ENCODE peak calls at places on chromosomes 2 and 18, in eight cellular contexts. Y, G, S, R, N, B, I and O are unnamed samples.

GRCh38 chr2:198325359-198325758 is 521.0 kb downstream of the PLCL1 start:
- DNase-seq in G (no peak), N (no peak), R (no peak), I (no peak), S (no peak), Y (no peak), B (no peak), O (no peak)

GRCh38 chr2:127674241-127675209 is 805 bp downstream of the LIMS2 start:
- DNase-seq in R (peak), Y (no peak), I (no peak), B (no peak), G (peak), S (no peak), N (no peak), O (no peak)

GRCh38 chr2:25596506-25596905 is 76.9 kb downstream of the DTNB start:
- DNase-seq in S (no peak), G (no peak), Y (no peak), R (no peak), I (no peak), B (no peak), N (no peak), O (no peak)

GRCh38 chr2:100285691-100286090 is 36.6 kb downstream of the LONRF2 start:
- DNase-seq in G (no peak), S (peak), I (no peak), N (no peak), Y (no peak), B (peak), R (no peak), O (no peak)

GRCh38 chr2:64880193-64880951 is 108.8 kb upstream of the SLC1A4 start:
- DNase-seq in R (peak), G (no peak), I (no peak), S (no peak), N (no peak), B (no peak), Y (no peak), O (no peak)

GRCh38 chr2:20080839-20081348 is 29.5 kb upstream of the LAPTM4A start:
- DNase-seq in I (peak), R (peak), N (no peak), B (no peak), Y (no peak), S (no peak), G (no peak), O (no peak)

GRCh38 chr2:219453691-219454131 is 19.1 kb downstream of the SPEG start:
- DNase-seq in G (peak), R (peak), I (no peak), N (no peak), B (peak), S (peak), Y (no peak), O (no peak)

GRCh38 chr2:223467194-223467593 is 135.0 kb downstream of the SCG2 start:
- DNase-seq in S (no peak), B (no peak), G (no peak), Y (no peak), N (no peak), R (no peak), I (no peak), O (no peak)

GRCh38 chr18:7879717-7880116 is 312.6 kb downstream of the PTPRM start:
- DNase-seq in I (no peak), B (no peak), S (no peak), N (no peak), G (no peak), Y (no peak), R (no peak), O (no peak)

GRCh38 chr18:61771861-61772260 is 120.9 kb downstream of the RNF152 start:
- DNase-seq in B (no peak), Y (no peak), I (no peak), S (no peak), R (no peak), G (no peak), N (no peak), O (no peak)

GRCh38 chr2:238670341-238670681 is 177.6 kb upstream of the TWIST2 start:
- DNase-seq in G (no peak), B (no peak), S (no peak), I (no peak), N (no peak), Y (no peak), R (no peak), O (no peak)

GRCh38 chr2:167140767-167141166 is 252.5 kb downstream of the XIRP2 start:
- DNase-seq in B (peak), Y (no peak), S (peak), N (no peak), R (no peak), G (no peak), I (peak), O (no peak)

GRCh38 chr2:45652090-45653050 is 895 bp downstream of the PRKCE start:
- DNase-seq in S (peak), G (peak), B (peak), Y (peak), N (peak), I (peak), R (peak), O (peak)

GRCh38 chr2:150424361-150424760 is 63.1 kb downstream of the RND3 start:
- DNase-seq in G (no peak), Y (no peak), B (no peak), N (no peak), I (no peak), R (no peak), S (no peak), O (no peak)

GRCh38 chr2:137096693-137097092 is 331.3 kb downstream of the THSD7B start:
- DNase-seq in N (no peak), I (no peak), B (no peak), R (peak), Y (no peak), S (no peak), G (no peak), O (no peak)

GRCh38 chr18:42801706-42802105 is 313.8 kb downstream of the RIT2 start:
- DNase-seq in S (peak), G (no peak), Y (no peak), B (peak), I (no peak), N (no peak), R (no peak), O (no peak)

GRCh38 chr2:15050483-15050882 is 418.0 kb downstream of the LRATD1 start:
- DNase-seq in Y (no peak), N (no peak), B (peak), R (no peak), S (no peak), G (no peak), I (no peak), O (no peak)

GRCh38 chr2:210913461-210913860 is 357.1 kb downstream of the CPS1 start:
- DNase-seq in I (no peak), G (no peak), N (no peak), R (no peak), Y (no peak), B (peak), S (no peak), O (no peak)

GRCh38 chr2:220876074-220876824 is 695.9 kb downstream of the EPHA4 start:
- DNase-seq in B (no peak), Y (no peak), S (no peak), G (no peak), R (no peak), N (no peak), I (no peak), O (no peak)

GRCh38 chr2:23453936-23454460 is 69.0 kb downstream of the KLHL29 start:
- DNase-seq in B (no peak), G (no peak), R (no peak), I (no peak), S (no peak), N (no peak), Y (no peak), O (no peak)

GRCh38 chr2:239689985-239690384 is 289.2 kb upstream of the HDAC4 start:
- DNase-seq in Y (no peak), I (no peak), B (no peak), G (no peak), R (peak), N (no peak), S (no peak), O (no peak)

GRCh38 chr2:65039640-65040039 is 16.6 kb upstream of the CEP68 start:
- DNase-seq in G (no peak), B (no peak), N (no peak), I (no peak), S (no peak), Y (no peak), R (no peak), O (no peak)

GRCh38 chr2:184769038-184769437 is 170.7 kb downstream of the ZNF804A start:
- DNase-seq in N (no peak), Y (no peak), R (no peak), S (peak), G (no peak), B (peak), I (no peak), O (no peak)

GRCh38 chr2:37670378-37671012 is 947 bp downstream of the CDC42EP3 start:
- DNase-seq in B (no peak), R (no peak), S (peak), Y (no peak), N (no peak), G (no peak), I (no peak), O (no peak)

GRCh38 chr2:58708565-58708964 is 467.4 kb upstream of the FANCL start:
- DNase-seq in I (no peak), R (no peak), Y (no peak), B (no peak), G (no peak), S (no peak), N (no peak), O (no peak)

GRCh38 chr18:57446322-57446721 is 11.1 kb downstream of the ONECUT2 start:
- DNase-seq in I (no peak), Y (no peak), R (peak), N (no peak), G (no peak), B (no peak), S (no peak), O (peak)
- TF ChIP-seq CTCF in I (peak), Y (peak), R (peak), N (no peak), G (peak), B (peak), S (peak), O (peak)

DNA sequence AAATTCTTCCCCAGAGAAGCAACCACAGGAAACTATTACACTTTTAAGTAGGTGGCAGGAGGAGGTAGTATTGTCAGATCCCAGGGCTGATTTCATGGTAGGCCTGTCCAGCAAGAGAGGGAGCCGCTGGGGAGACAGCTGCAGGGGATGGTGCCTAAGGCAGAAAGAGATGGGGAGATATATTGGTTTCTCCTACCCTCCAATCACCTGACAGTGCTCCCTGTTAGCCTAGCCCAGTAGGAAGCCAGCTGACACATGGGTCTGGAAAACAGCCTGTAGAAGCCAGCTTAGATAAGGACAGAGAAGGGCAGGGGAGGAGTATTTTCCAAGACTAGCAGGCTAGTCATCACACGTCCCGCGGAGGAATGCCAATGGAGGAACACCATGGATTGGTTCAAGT is 8.2 kb upstream of the SPOPL start:
- DNase-seq in I (peak), R (peak), G (no peak), B (no peak), N (no peak), Y (no peak), S (no peak), O (no peak)
- TF ChIP-seq CTCF in I (no peak), R (no peak), G (no peak), B (no peak), N (no peak), Y (no peak), S (no peak), O (no peak)

GRCh38 chr2:157876771-157877108 is 610 bp upstream of the ACVR1 start:
- DNase-seq in S (no peak), N (no peak), G (no peak), Y (no peak), R (no peak), I (no peak), B (no peak), O (no peak)

GRCh38 chr2:157874997-157875719 is 972 bp downstream of the ACVR1 start:
- DNase-seq in Y (peak), R (peak), N (peak), B (peak), S (peak), I (peak), G (peak), O (peak)

GRCh38 chr2:157875720-157876065 is 437 bp downstream of the ACVR1 start:
- DNase-seq in B (peak), S (no peak), I (peak), N (peak), G (no peak), Y (peak), R (peak), O (peak)

GRCh38 chr2:157877761-157878400 is 1.8 kb upstream of the ACVR1 start:
- DNase-seq in R (no peak), N (no peak), I (no peak), B (no peak), G (no peak), Y (no peak), S (no peak), O (no peak)

GRCh38 chr2:157876066-157876770 is at the start of gene ACVR1:
- DNase-seq in R (peak), Y (peak), N (peak), G (peak), B (peak), I (peak), S (peak), O (peak)
- TF ChIP-seq CTCF in R (peak), Y (no peak), N (no peak), G (peak), B (peak), I (peak), S (peak), O (peak)

DNA sequence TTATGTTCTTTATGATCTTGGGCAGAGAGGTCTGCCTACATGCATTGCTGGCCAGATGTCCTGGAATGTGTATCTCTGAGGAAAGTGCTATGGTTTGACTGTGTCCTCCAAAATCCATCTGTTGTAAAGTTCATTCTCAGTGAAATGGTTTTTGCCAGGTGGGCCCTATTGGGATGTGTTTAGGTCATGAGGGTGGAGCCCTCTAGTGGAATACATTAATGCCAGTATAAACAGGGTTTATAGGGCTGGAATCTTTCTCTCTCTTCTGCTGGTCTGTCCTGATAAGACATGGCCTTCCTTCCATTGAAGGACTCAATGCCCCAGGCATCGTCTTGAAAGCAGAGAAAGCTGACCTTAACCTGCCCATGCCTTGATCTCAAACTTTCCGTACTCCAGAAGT is 258.5 kb downstream of the RPIA start:
- DNase-seq in R (no peak), Y (no peak), B (no peak), I (no peak), N (no peak), G (no peak), S (peak), O (peak)
- TF ChIP-seq CTCF in R (peak), Y (no peak), B (no peak), I (peak), N (no peak), G (no peak), S (no peak), O (peak)

GRCh38 chr2:222318026-222318711 is 19.4 kb upstream of the PAX3 start:
- DNase-seq in B (peak), Y (peak), R (peak), G (peak), S (peak), I (peak), N (no peak), O (peak)

GRCh38 chr2:222318712-222319575 is 20.1 kb upstream of the PAX3 start:
- DNase-seq in B (no peak), N (no peak), I (no peak), R (peak), S (peak), Y (peak), G (no peak), O (no peak)

GRCh38 chr2:222311978-222312738 is 13.4 kb upstream of the PAX3 start:
- DNase-seq in S (no peak), I (no peak), B (no peak), Y (no peak), N (no peak), G (no peak), R (peak), O (no peak)

GRCh38 chr2:222313816-222314215 is 15.0 kb upstream of the PAX3 start:
- DNase-seq in S (no peak), Y (no peak), N (no peak), G (no peak), R (no peak), B (no peak), I (no peak), O (no peak)

GRCh38 chr2:222315443-222316121 is 16.8 kb upstream of the PAX3 start:
- DNase-seq in R (no peak), S (no peak), I (no peak), B (no peak), N (no peak), G (no peak), Y (no peak), O (no peak)
- TF ChIP-seq CTCF in R (peak), S (peak), I (no peak), B (no peak), N (no peak), G (no peak), Y (no peak), O (peak)

GRCh38 chr18:76528477-76529432 is 33.7 kb upstream of the ZNF516 start:
- DNase-seq in R (peak), S (peak), N (no peak), Y (peak), I (peak), B (peak), G (peak), O (peak)
- TF ChIP-seq CTCF in R (peak), S (no peak), N (no peak), Y (no peak), I (no peak), B (peak), G (no peak), O (no peak)

GRCh38 chr2:96575790-96576456 is 39.4 kb downstream of the ARID5A start:
- DNase-seq in B (no peak), S (no peak), N (no peak), R (no peak), G (no peak), Y (no peak), I (no peak), O (no peak)

GRCh38 chr2:96578731-96579130 is 42.2 kb downstream of the ARID5A start:
- DNase-seq in B (no peak), S (peak), R (no peak), I (no peak), G (no peak), Y (no peak), N (no peak), O (no peak)

GRCh38 chr2:96579422-96579821 is 42.9 kb downstream of the ARID5A start:
- DNase-seq in B (no peak), I (no peak), G (no peak), R (no peak), N (no peak), S (no peak), Y (no peak), O (no peak)

GRCh38 chr2:96584017-96584416 is 47.5 kb downstream of the ARID5A start:
- DNase-seq in I (no peak), S (peak), N (no peak), Y (peak), G (no peak), R (no peak), B (no peak), O (no peak)

GRCh38 chr2:96580771-96581170 is 44.2 kb downstream of the ARID5A start:
- DNase-seq in Y (no peak), I (no peak), N (no peak), G (no peak), R (peak), B (no peak), S (no peak), O (no peak)
- TF ChIP-seq CTCF in Y (no peak), I (no peak), N (no peak), G (no peak), R (peak), B (no peak), S (peak), O (no peak)

DNA sequence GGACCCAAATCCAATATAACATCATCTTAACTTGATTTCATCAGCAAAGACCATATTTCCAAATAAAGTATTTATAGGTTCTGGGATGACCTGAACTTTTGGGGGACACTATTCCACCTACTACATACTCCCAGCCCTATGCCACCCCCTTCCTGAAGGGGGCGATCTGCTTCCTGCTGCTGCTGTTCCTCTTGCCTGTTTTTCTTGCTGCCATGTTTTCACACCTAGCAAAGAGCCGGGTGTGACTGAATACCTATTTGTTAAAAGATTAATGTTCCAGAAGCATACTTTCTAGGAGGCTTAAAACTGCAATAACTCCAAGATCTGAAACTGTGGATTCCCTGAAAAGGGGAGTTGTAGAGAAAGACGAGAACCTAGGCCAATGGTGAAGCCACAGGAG is 89.7 kb downstream of the ICOS start:
- DNase-seq in R (no peak), B (no peak), Y (no peak), I (no peak), S (no peak), G (no peak), N (no peak), O (no peak)
- TF ChIP-seq CTCF in R (peak), B (peak), Y (no peak), I (no peak), S (peak), G (no peak), N (no peak), O (peak)

DNA sequence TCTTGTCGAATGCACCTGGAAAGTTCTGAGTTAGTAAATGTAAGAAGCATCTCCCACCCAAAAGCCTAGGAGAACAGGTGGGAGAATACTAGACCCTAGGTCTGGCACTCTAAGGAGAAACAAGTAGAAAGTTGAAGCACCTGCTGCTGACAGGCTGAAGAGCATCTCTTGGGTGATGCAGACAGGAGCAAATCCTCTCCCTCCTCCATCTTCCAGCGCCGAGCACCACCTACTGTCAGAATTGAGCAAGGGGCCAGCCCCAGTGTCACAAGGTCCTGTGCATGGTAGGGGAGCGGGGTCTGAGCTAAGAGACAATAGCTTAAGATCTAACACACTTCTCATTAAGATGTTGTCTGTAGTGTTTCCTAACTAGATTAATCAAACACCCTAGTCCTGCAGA is 52.9 kb downstream of the HK2 start:
- DNase-seq in I (no peak), S (no peak), N (no peak), R (peak), G (no peak), Y (no peak), B (no peak), O (no peak)
- TF ChIP-seq CTCF in I (no peak), S (no peak), N (no peak), R (peak), G (no peak), Y (no peak), B (peak), O (no peak)